ENCODE peak calls at places on chromosome 11, in ten cellular contexts. O is tibial artery; Y is IMR-90; Z is fibroblast of pulmonary artery; I is posterior cingulate gyrus; J is A673; A is NK-92 treated with Interleukin-12 subunit alpha and Interleukin-12 subunit beta, amount 100 ng/mL, for 24 hours; N is cardiac muscle cell; P is stimulated activated CD8-positive, alpha-beta memory T cell treated with anti-CD3 and anti-CD28 coated beads, Interleukin-7, amount 100 ng/mL, for 48 hours; F is neural crest cell. L is an unnamed sample.

GRCh38 chr11:12211331-12212065 is 101.1 kb downstream of the MICAL2 start:
- DNase-seq in Z (no peak), I (no peak), P (no peak), Y (no peak), J (no peak), F (no peak), N (no peak), O (peak; percentile 10), A (no peak), L (no peak)

GRCh38 chr11:132088551-132088950 is 718.1 kb downstream of the NTM start:
- DNase-seq in Y (no peak), Z (no peak), F (no peak), O (no peak), P (no peak), N (no peak), J (no peak), A (no peak), I (no peak), L (no peak)

GRCh38 chr11:123678246-123678645 is 23.8 kb upstream of the SCN3B start:
- DNase-seq in A (no peak), O (no peak), N (no peak), P (no peak), F (no peak), Z (no peak), J (no peak), Y (no peak), I (no peak), L (no peak)

GRCh38 chr11:74112877-74113276 is 57.9 kb downstream of the C2CD3 start:
- DNase-seq in A (no peak), O (no peak), J (no peak), F (no peak), N (no peak), Y (no peak), Z (no peak), P (no peak), I (no peak), L (no peak)

GRCh38 chr11:60813324-60813723 is 28.2 kb downstream of the MS4A10 start:
- DNase-seq in O (no peak), Z (no peak), N (no peak), A (no peak), J (no peak), Y (no peak), F (no peak), P (no peak), I (no peak), L (no peak)

GRCh38 chr11:122398167-122398566 is 257.4 kb upstream of the UBASH3B start:
- DNase-seq in F (no peak), N (peak; percentile 38), Y (peak; percentile 12), Z (peak; percentile 1), A (no peak), J (no peak), P (no peak), I (no peak), O (no peak), L (no peak)

GRCh38 chr11:71963468-71963867 is 34.6 kb downstream of the RNF121 start:
- DNase-seq in I (no peak), N (no peak), Z (no peak), P (no peak), O (no peak), Y (no peak), J (no peak), F (no peak), A (no peak), L (no peak)

GRCh38 chr11:72013765-72014711 is 15.3 kb downstream of the IL18BP start:
- DNase-seq in I (peak; percentile 81), Z (no peak), J (no peak), P (no peak), F (no peak), N (peak; percentile 26), A (no peak), O (no peak), Y (no peak), L (no peak)

GRCh38 chr11:132604446-132604845 is 927.9 kb downstream of the OPCML start:
- DNase-seq in P (no peak), Z (peak; percentile 35), A (no peak), I (no peak), J (no peak), Y (peak; percentile 63), N (peak; percentile 47), F (no peak), O (no peak), L (no peak)

GRCh38 chr11:96095884-96096301 is 172.0 kb upstream of the MTMR2 start:
- DNase-seq in Z (no peak), I (no peak), J (no peak), O (no peak), Y (no peak), P (no peak), A (no peak), F (no peak), N (no peak), L (no peak)

GRCh38 chr11:69403556-69404215 is 77.8 kb upstream of the LINC01488 start:
- DNase-seq in Z (no peak), F (no peak), J (no peak), A (no peak), O (no peak), P (no peak), N (no peak), I (peak; percentile 52), Y (peak; percentile 82), L (no peak)

GRCh38 chr11:128582496-128583366 is 4.6 kb downstream of the ETS1 start:
- DNase-seq in O (no peak), P (no peak), Z (peak; percentile 93), N (peak; percentile 92), J (no peak), A (no peak), I (no peak), Y (peak; percentile 98), F (no peak), L (no peak)

GRCh38 chr11:14892577-14892976 is 546 bp upstream of the CYP2R1 start:
- DNase-seq in O (no peak), Z (no peak), N (no peak), J (no peak), F (no peak), Y (no peak), A (no peak), I (no peak), P (no peak), L (no peak)